ENCODE peak calls at places on chromosomes 6 and 20, in seven cellular contexts. H, J, L, S, K, I and N are unnamed samples.

GRCh38 chr20:8094845-8095244 is 37.2 kb upstream of the PLCB1 start:
- DNase-seq in H (peak), J (no peak), L (no peak), S (no peak), K (peak), I (no peak), N (no peak)

GRCh38 chr20:41247523-41248370 is 69.8 kb downstream of the ZHX3 start:
- DNase-seq in H (no peak), J (no peak), L (no peak), S (no peak), K (no peak), I (no peak), N (no peak)

GRCh38 chr6:35583893-35584688 is 71.4 kb upstream of the TULP1 start:
- DNase-seq in H (peak), J (peak), L (no peak), S (peak), K (peak), I (peak), N (peak)

GRCh38 chr20:61631770-61632169 is 379.7 kb downstream of the CDH4 start:
- DNase-seq in H (no peak), J (no peak), L (no peak), S (no peak), K (no peak), I (no peak), N (no peak)

GRCh38 chr6:37480951-37481597 is 18.6 kb downstream of the CCDC167 start:
- DNase-seq in H (no peak), J (no peak), L (no peak), S (no peak), K (no peak), I (no peak), N (no peak)

GRCh38 chr6:24139639-24140038 is 13.6 kb downstream of the NRSN1 start:
- DNase-seq in H (no peak), J (no peak), L (no peak), S (no peak), K (no peak), I (no peak), N (no peak)

GRCh38 chr6:155530219-155530834 is 74.7 kb upstream of the NOX3 start:
- DNase-seq in H (peak), J (no peak), L (no peak), S (no peak), K (peak), I (peak), N (no peak)

GRCh38 chr6:111730835-111731234 is 125.2 kb upstream of the TRAF3IP2 start:
- DNase-seq in H (no peak), J (peak), L (no peak), S (peak), K (no peak), I (no peak), N (no peak)

GRCh38 chr20:59273699-59274380 is 26.6 kb upstream of the EDN3 start:
- DNase-seq in H (no peak), J (no peak), L (no peak), S (no peak), K (no peak), I (no peak), N (no peak)

GRCh38 chr6:137707590-137708360 is 159.3 kb upstream of the TNFAIP3 start:
- DNase-seq in H (peak), J (peak), L (no peak), S (peak), K (peak), I (peak), N (no peak)

GRCh38 chr20:63967330-63968135 is 2.2 kb downstream of the ZNF512B start:
- DNase-seq in H (no peak), J (peak), L (peak), S (no peak), K (no peak), I (no peak), N (no peak)

GRCh38 chr6:34570066-34570833 is 14.1 kb upstream of the SPDEF start:
- DNase-seq in H (no peak), J (peak), L (no peak), S (no peak), K (no peak), I (no peak), N (no peak)

GRCh38 chr6:36024154-36024760 is at the start of gene SLC26A8:
- DNase-seq in H (no peak), J (no peak), L (no peak), S (no peak), K (no peak), I (no peak), N (peak)

GRCh38 chr6:33314943-33315752 is 1.3 kb upstream of the TAPBP start:
- DNase-seq in H (peak), J (peak), L (no peak), S (peak), K (no peak), I (peak), N (no peak)

GRCh38 chr20:20733943-20734342 is 21.5 kb upstream of the RALGAPA2 start:
- DNase-seq in H (no peak), J (no peak), L (no peak), S (no peak), K (no peak), I (no peak), N (no peak)

GRCh38 chr20:64121586-64121985 is 14.2 kb upstream of the NPBWR2 start:
- DNase-seq in H (no peak), J (no peak), L (no peak), S (peak), K (no peak), I (no peak), N (peak)

GRCh38 chr6:142568857-142569597 is 267.2 kb downstream of the ADGRG6 start:
- DNase-seq in H (no peak), J (no peak), L (no peak), S (no peak), K (peak), I (peak), N (no peak)

GRCh38 chr6:107152633-107153032 is 37.3 kb upstream of the BEND3 start:
- DNase-seq in H (no peak), J (no peak), L (no peak), S (no peak), K (no peak), I (no peak), N (no peak)

GRCh38 chr6:32167761-32168262 is 3.4 kb downstream of the EGFL8 start:
- DNase-seq in H (no peak), J (no peak), L (no peak), S (no peak), K (no peak), I (no peak), N (no peak)

GRCh38 chr6:7247828-7248227 is 65.2 kb downstream of the SSR1 start:
- DNase-seq in H (no peak), J (no peak), L (no peak), S (no peak), K (no peak), I (no peak), N (no peak)

GRCh38 chr6:112016335-112016734 is 37.6 kb upstream of the CCN6 start:
- DNase-seq in H (peak), J (no peak), L (no peak), S (no peak), K (peak), I (peak), N (no peak)

GRCh38 chr6:12538881-12539357 is 177.6 kb upstream of the PHACTR1 start:
- DNase-seq in H (no peak), J (peak), L (no peak), S (no peak), K (no peak), I (peak), N (no peak)

GRCh38 chr6:108732101-108732870 is 115.9 kb upstream of the ARMC2 start:
- DNase-seq in H (peak), J (peak), L (no peak), S (no peak), K (peak), I (no peak), N (no peak)

GRCh38 chr6:35445691-35446090 is 6.4 kb upstream of the FANCE start:
- DNase-seq in H (peak), J (no peak), L (no peak), S (no peak), K (peak), I (peak), N (no peak)

GRCh38 chr6:692356-692851 is 535 bp downstream of the EXOC2 start:
- DNase-seq in H (peak), J (peak), L (no peak), S (peak), K (peak), I (peak), N (peak)

GRCh38 chr6:130696806-130697205 is 130.4 kb upstream of the SMLR1 start:
- DNase-seq in H (peak), J (no peak), L (no peak), S (no peak), K (peak), I (no peak), N (no peak)
- TF ChIP-seq CTCF in H (no peak), J (no peak), L (no peak), S (no peak), K (no peak), I (no peak), N (no peak)

GRCh38 chr6:51844391-51844735 is 243.1 kb downstream of the PKHD1 start:
- DNase-seq in H (peak), J (no peak), L (no peak), S (no peak), K (no peak), I (no peak), N (no peak)
- TF ChIP-seq CTCF in H (peak), J (no peak), L (no peak), S (no peak), K (no peak), I (no peak), N (no peak)

GRCh38 chr20:38991814-38992593 is 29.9 kb downstream of the DHX35 start:
- DNase-seq in H (no peak), J (no peak), L (no peak), S (no peak), K (no peak), I (no peak), N (no peak)
- TF ChIP-seq CTCF in H (no peak), J (no peak), L (no peak), S (no peak), K (no peak), I (no peak), N (no peak)

GRCh38 chr20:53580376-53581111 is 13.1 kb downstream of the ZNF217 start:
- DNase-seq in H (peak), J (peak), L (no peak), S (peak), K (no peak), I (no peak), N (peak)
- TF ChIP-seq CTCF in H (peak), J (no peak), L (peak), S (no peak), K (peak), I (peak), N (peak)

GRCh38 chr6:13711384-13711725 is 280 bp downstream of the RANBP9 start:
- DNase-seq in H (no peak), J (no peak), L (no peak), S (peak), K (no peak), I (no peak), N (no peak)
- TF ChIP-seq CTCF in H (peak), J (no peak), L (no peak), S (no peak), K (peak), I (peak), N (no peak)

GRCh38 chr20:17655286-17655651 is 26.8 kb downstream of the RRBP1 start:
- DNase-seq in H (no peak), J (no peak), L (no peak), S (no peak), K (no peak), I (peak), N (no peak)
- TF ChIP-seq CTCF in H (peak), J (no peak), L (no peak), S (peak), K (no peak), I (no peak), N (peak)

GRCh38 chr6:168895102-168895812 is 358.4 kb downstream of the THBS2 start:
- DNase-seq in H (peak), J (peak), L (peak), S (peak), K (peak), I (peak), N (peak)
- TF ChIP-seq CTCF in H (peak), J (peak), L (peak), S (peak), K (peak), I (peak), N (peak)

GRCh38 chr6:38843798-38844197 is 128.7 kb downstream of the DNAH8 start:
- DNase-seq in H (no peak), J (no peak), L (no peak), S (no peak), K (no peak), I (no peak), N (no peak)
- TF ChIP-seq CTCF in H (no peak), J (no peak), L (no peak), S (no peak), K (no peak), I (no peak), N (no peak)

DNA sequence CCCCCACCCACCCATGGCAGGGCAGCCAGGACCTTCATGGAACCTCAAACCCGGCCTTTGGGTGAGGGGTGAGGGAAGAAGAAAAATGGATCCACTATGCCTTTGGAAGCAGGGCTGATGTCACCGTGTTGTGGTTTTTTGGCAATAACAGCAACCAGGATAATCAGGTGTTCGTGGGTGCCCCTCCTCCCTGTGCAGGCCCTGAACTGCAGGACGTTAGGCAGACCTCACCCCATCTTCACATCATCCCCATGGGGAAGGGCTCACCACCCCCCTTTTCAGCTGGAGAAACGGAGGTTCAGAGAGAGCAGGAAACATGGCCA is 3.6 kb downstream of the GABRR2 start:
- DNase-seq in H (no peak), J (no peak), L (no peak), S (no peak), K (no peak), I (no peak), N (no peak)
- TF ChIP-seq CTCF in H (no peak), J (no peak), L (no peak), S (no peak), K (no peak), I (no peak), N (no peak)

GRCh38 chr6:28111964-28112363 is 12.4 kb upstream of the ZSCAN16 start:
- DNase-seq in H (no peak), J (no peak), L (no peak), S (no peak), K (no peak), I (no peak), N (no peak)

GRCh38 chr6:28118217-28118616 is 6.2 kb upstream of the ZSCAN16 start:
- DNase-seq in H (no peak), J (no peak), L (no peak), S (no peak), K (no peak), I (no peak), N (no peak)

GRCh38 chr6:28115799-28116198 is 8.6 kb upstream of the ZSCAN16 start:
- DNase-seq in H (no peak), J (no peak), L (no peak), S (no peak), K (no peak), I (no peak), N (no peak)

GRCh38 chr6:28117386-28118050 is 6.9 kb upstream of the ZSCAN16 start:
- DNase-seq in H (peak), J (no peak), L (no peak), S (no peak), K (no peak), I (no peak), N (no peak)
- TF ChIP-seq CTCF in H (peak), J (no peak), L (no peak), S (no peak), K (no peak), I (no peak), N (no peak)